ENCODE peak calls at places on chromosomes 16 and 17, in nine cellular contexts. D is HepG2, S is PC-3, N is cardiac fibroblast, R is mammary epithelial cell, I is MG63, V is AG10803, G is HL-60, J is GM06990. E is an unnamed sample.

GRCh38 chr16:51888021-51888420 is 658.9 kb downstream of the TOX3 start:
- DNase-seq in V (peak), D (no peak), G (no peak), S (no peak), J (no peak), N (no peak), I (no peak), R (peak), E (no peak)

GRCh38 chr17:17119106-17119505 is 76.8 kb downstream of the MPRIP start:
- DNase-seq in D (no peak), J (no peak), G (no peak), V (no peak), N (no peak), S (no peak), R (no peak), I (no peak), E (no peak)

GRCh38 chr17:77462101-77462500 is 321.3 kb downstream of the SEC14L1 start:
- DNase-seq in G (no peak), S (no peak), J (peak), I (no peak), V (no peak), D (no peak), R (no peak), N (no peak), E (peak)

GRCh38 chr16:25192096-25192495 is 24.7 kb upstream of the AQP8 start:
- DNase-seq in G (no peak), V (peak), R (no peak), I (peak), D (no peak), S (no peak), J (no peak), N (no peak), E (no peak)

GRCh38 chr16:84924339-84925091 is 86.8 kb downstream of the ZDHHC7 start:
- DNase-seq in I (no peak), N (peak), V (no peak), J (no peak), S (no peak), R (no peak), G (no peak), D (peak), E (no peak)

GRCh38 chr16:2713985-2714774 is 5.8 kb downstream of the PRSS27 start:
- DNase-seq in V (no peak), R (no peak), I (no peak), D (no peak), S (no peak), J (peak), N (no peak), G (no peak), E (no peak)

GRCh38 chr16:972316-973002 is 1.7 kb upstream of the LMF1 start:
- DNase-seq in G (no peak), S (no peak), R (peak), V (no peak), N (no peak), J (no peak), I (no peak), D (peak), E (no peak)

GRCh38 chr17:77379837-77380236 is 239.1 kb downstream of the SEC14L1 start:
- DNase-seq in J (no peak), R (no peak), S (no peak), D (no peak), V (no peak), N (no peak), I (no peak), G (no peak), E (no peak)

GRCh38 chr16:71504901-71505300 is 15.8 kb upstream of the ZNF19 start:
- DNase-seq in I (no peak), J (no peak), R (peak), D (no peak), N (no peak), S (peak), G (no peak), V (no peak), E (no peak)

GRCh38 chr17:76966486-76967181 is 98.4 kb downstream of the MGAT5B start:
- DNase-seq in I (no peak), S (no peak), R (no peak), D (no peak), G (no peak), N (no peak), V (no peak), J (no peak), E (no peak)

GRCh38 chr17:57626520-57627210 is 118.4 kb downstream of the CCDC182 start:
- DNase-seq in S (no peak), D (peak), I (no peak), N (no peak), G (no peak), V (no peak), J (no peak), R (no peak), E (no peak)

GRCh38 chr17:32486701-32487459 is at the start of gene CDK5R1:
- DNase-seq in S (peak), I (peak), V (peak), G (peak), D (peak), R (peak), J (peak), N (peak), E (peak)

GRCh38 chr17:69592692-69593350 is 178.3 kb downstream of the MAP2K6 start:
- DNase-seq in G (no peak), I (no peak), S (no peak), R (no peak), N (no peak), D (no peak), V (peak), J (no peak), E (no peak)

DNA sequence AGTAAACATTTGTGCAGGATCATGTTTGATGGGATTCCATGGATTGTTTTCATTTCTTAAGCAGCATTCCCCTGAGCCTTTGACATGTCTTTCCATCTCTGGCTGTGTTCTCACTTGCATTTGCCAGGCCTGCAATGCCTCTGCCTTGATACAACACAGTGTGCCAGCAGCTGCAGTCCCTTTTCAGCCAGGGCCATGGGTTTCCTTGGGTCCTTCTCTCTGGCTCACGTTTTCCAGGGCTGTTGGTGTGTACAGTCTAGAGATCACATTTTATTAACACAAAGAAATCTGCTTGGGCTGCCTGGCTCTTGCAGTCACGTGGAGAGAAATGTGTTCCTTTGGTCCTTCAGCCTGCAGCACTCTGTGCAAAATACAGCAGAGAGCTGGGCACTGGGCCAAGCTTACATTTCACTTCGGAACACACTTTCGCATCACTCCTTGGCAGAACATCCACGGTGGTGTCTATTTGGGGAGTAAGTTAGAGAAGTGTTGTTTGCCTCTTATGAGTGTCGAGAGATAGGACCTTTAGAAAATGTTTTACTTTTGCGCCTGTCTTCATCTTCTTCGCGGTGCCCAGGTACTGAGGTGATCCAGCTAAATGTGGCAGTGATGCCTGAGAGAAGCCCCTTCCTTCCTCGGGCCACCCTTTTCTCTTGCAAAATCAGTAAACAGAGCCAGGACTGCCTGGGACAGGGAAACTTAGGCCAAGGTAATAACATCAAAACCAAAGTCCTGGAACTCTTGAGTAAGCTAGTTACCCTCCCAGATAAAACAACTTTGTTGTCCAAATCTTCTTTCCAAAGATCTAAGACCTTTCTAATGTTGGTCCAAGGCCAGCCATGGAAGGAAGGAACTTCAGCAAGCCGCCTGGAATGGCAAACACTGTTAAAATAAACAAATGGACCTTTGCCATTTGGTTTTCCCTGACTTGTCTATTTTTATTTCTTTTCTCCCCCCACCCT is 20.9 kb downstream of the HLF start:
- DNase-seq in I (peak), V (peak), D (peak), S (no peak), G (no peak), R (no peak), N (peak), J (no peak), E (no peak)
- H3K4me3 ChIP-seq in I (no peak), V (no peak), D (peak), S (no peak), G (no peak), R (no peak), N (no peak), J (no peak), E (no peak)

DNA sequence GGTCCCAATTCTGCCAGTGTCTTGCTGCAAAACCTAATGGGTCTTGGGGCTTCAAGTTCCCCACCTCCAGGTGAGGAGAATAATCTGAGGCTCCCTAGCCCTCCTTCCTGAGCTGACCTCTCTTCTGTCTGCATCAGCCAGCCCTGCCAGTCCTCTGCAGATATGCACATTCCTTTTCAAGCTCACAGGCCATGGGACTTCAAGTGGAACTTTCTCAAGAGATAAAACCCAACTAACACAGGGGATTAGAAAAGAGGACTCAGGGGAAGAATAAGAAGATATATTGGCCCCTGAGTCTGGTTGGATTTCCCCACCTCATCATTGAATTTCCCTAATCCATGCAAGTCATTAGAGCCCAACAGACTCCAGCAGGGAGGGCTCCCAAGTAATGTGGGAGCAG is 1.4 kb downstream of the KRT14 start:
- DNase-seq in S (no peak), J (no peak), G (no peak), R (peak), I (no peak), D (no peak), N (no peak), V (no peak), E (no peak)
- H3K4me3 ChIP-seq in S (no peak), J (no peak), G (no peak), R (peak), I (no peak), D (no peak), N (no peak), V (no peak), E (no peak)

GRCh38 chr16:72932050-72932449 is 115.9 kb downstream of the ZFHX3 start:
- DNase-seq in V (no peak), I (no peak), G (peak), D (no peak), S (no peak), J (no peak), R (no peak), N (no peak), E (peak)
- H3K4me3 ChIP-seq in V (no peak), I (no peak), G (no peak), D (no peak), S (no peak), J (no peak), R (no peak), N (no peak), E (no peak)

DNA sequence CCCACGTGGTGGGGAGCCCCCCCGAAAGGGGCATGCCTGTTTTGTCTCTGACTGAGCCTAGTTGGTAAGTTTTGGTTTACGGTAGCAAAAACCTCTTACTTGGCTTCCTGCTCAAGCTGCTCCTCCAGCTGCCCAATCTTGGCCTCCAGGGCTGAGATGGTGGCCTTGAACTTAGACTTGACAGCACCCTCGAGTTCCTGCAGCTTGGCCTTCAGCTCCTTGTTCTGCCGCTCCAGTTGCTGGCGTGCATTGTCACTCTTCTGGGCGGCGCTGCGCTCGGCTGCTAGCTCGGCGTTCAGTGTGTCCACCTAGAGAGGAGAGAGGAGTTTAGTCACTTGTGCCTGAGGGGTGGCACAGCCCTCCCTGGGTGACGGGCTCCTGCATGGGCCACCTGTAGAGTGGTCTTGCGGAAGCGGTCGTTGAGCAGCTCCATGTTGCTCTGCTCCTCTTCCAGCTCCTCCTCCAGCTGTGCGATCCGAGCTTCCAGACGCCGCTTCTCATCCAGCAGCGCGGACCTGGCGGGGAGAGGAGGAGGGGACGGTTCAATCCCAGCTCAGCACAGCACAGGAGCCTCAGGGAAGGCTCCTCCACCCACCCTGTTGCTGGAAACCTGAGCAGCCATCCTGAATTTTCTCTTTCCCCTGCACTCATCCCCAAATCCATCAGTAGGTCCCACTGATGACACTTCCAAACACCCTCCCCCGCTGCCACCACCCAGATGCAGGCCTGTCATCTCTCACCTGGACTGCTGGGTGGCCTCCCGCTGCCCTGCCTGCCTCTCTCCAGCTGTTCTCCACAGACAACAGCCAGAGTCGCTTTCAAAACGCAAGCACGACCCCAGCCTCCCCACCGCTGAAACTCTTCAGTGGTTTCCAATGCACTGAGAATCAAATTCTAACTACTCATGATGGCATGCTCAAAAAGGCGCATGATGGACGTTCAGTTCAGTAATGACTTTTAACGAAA is 44.6 kb downstream of the NDEL1 start:
- DNase-seq in G (no peak), R (no peak), V (no peak), J (no peak), I (no peak), N (no peak), D (no peak), S (no peak), E (no peak)
- H3K4me3 ChIP-seq in G (no peak), R (no peak), V (no peak), J (no peak), I (no peak), N (no peak), D (no peak), S (no peak), E (no peak)

DNA sequence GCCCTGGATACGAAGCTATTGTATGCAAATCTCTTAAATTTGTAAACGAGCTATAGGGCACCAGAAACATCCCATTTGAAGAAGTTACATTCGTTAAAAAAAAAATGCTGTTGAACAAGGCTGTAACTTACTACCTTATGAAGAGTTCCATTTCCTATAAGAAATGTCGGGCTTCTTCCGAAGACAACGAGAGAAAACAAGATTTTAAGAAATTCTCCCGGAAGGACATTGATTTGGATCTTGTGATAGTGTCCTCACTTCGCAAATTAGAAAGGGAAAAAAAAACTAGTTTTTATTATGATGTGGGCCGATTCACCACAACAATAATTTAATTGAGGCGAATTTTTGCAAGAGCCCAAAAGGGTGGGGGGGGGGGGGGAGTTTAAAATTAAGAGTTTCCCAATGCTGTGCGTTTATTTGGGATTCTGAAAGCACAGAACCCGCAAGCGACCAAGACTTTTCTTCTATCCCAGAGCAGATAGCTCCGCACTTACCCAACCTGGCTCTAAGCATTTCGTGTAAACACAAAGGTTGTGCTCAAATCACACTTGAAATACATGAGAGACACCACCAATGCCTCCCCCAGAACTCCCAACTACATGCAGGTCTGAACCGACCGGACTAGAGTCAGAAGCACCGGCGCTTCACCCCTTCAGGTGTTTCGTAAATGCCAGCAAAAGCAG is 1.4 kb upstream of the SOX9 start:
- DNase-seq in J (no peak), I (no peak), D (no peak), S (no peak), G (no peak), V (no peak), N (no peak), R (peak), E (peak)
- H3K4me3 ChIP-seq in J (no peak), I (no peak), D (peak), S (peak), G (no peak), V (peak), N (no peak), R (peak), E (peak)

GRCh38 chr17:15651583-15652110 is 32.1 kb upstream of the FBXW10B start:
- DNase-seq in R (peak), D (peak), I (peak), N (peak), G (peak), S (peak), J (peak), V (peak), E (peak)
- H3K4me3 ChIP-seq in R (peak), D (no peak), I (peak), N (peak), G (peak), S (peak), J (no peak), V (peak), E (no peak)

GRCh38 chr16:67856927-67857546 is 9.5 kb upstream of the CENPT start:
- DNase-seq in G (no peak), R (no peak), V (no peak), S (no peak), D (no peak), N (no peak), J (no peak), I (no peak), E (no peak)

GRCh38 chr16:67860589-67861398 is 12.1 kb upstream of the EDC4 start:
- DNase-seq in J (no peak), S (peak), I (peak), D (no peak), R (peak), V (peak), G (no peak), N (peak), E (no peak)

GRCh38 chr16:67855789-67856188 is 8.3 kb upstream of the CENPT start:
- DNase-seq in N (no peak), I (no peak), J (no peak), R (no peak), G (no peak), D (no peak), V (no peak), S (no peak), E (no peak)

GRCh38 chr16:67857547-67858233 is 10.2 kb upstream of the CENPT start:
- DNase-seq in S (peak), N (peak), V (peak), G (no peak), D (peak), R (peak), J (no peak), I (peak), E (no peak)

GRCh38 chr16:67858448-67858993 is 11.0 kb upstream of the CENPT start:
- DNase-seq in R (no peak), I (no peak), N (no peak), G (no peak), S (no peak), D (no peak), J (no peak), V (no peak), E (no peak)
- H3K4me3 ChIP-seq in R (no peak), I (no peak), N (no peak), G (no peak), S (no peak), D (no peak), J (no peak), V (no peak), E (no peak)

DNA sequence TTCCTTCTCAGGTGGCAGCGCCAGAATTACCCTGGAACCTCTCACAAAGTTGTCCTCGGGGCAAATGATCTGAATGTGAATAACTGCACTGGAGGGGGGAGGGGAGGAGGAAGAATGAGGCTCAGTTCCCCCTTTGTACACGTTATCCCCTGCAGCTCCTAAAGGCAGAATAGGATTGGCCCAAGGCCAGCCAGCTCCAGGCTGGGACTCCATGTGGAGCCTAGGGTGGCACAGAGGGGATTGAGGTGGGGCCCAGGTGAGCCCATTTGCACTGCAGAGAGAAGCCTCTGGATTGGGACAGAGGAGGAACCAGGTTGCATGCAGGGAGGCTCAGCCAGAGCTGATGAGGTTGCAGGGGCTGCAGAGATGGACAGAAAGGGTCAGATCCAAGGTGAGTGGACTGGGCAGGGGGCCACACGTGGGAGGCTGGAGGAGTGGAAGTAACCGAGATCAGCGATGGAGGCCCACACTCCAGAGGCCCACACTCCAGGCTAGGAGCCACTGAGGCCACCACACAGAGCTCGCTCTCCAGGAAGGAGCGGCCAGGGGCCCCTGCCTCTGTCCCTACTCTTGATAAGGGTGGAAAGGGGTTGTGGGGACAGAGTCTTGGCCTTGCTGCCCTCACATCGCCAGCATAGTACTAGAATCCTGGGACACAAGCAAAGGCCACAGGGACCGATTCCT is 78.6 kb downstream of the RBFOX3 start:
- DNase-seq in V (no peak), N (no peak), J (no peak), G (no peak), D (no peak), R (no peak), S (no peak), I (no peak), E (no peak)
- H3K4me3 ChIP-seq in V (no peak), N (no peak), J (no peak), G (no peak), D (no peak), R (no peak), S (no peak), I (no peak), E (no peak)

GRCh38 chr16:19118938-19119431 is 5.2 kb downstream of the ITPRIPL2 start:
- DNase-seq in S (peak), D (no peak), R (peak), G (peak), N (peak), V (peak), I (peak), J (peak), E (peak)
- H3K4me3 ChIP-seq in S (peak), D (no peak), R (peak), G (peak), N (peak), V (peak), I (peak), J (peak), E (peak)

E was measured in GM12865.